ENCODE peak calls at places on chromosomes 4 and X, in seven cellular contexts. Y is B cell, H is uterus, E is HFF-Myc, C is WTC11, V is tibial artery, A is tibial nerve. U is an unnamed sample.

GRCh38 chrX:30748337-30748960 is 95.2 kb downstream of the GK start:
- DNase-seq in Y (no peak), H (no peak), C (no peak), E (no peak), V (no peak), A (no peak), U (no peak)

GRCh38 chr4:113540859-113541258 is 220.7 kb downstream of the CAMK2D start:
- DNase-seq in C (no peak), V (no peak), Y (no peak), A (no peak), H (no peak), E (no peak), U (no peak)

GRCh38 chr4:140152760-140153418 is 1.1 kb downstream of the MAML3 start:
- DNase-seq in C (peak), V (peak), A (peak), Y (peak), E (no peak), H (peak), U (peak)

GRCh38 chrX:43510194-43510593 is 145.9 kb upstream of the MAOA start:
- DNase-seq in A (no peak), Y (no peak), C (no peak), H (no peak), E (no peak), V (no peak), U (no peak)

GRCh38 chrX:38150993-38151392 is 69.7 kb downstream of the SRPX start:
- DNase-seq in A (no peak), C (no peak), E (no peak), H (no peak), Y (no peak), V (no peak), U (no peak)

GRCh38 chr4:12296366-12296765 is 867.7 kb upstream of the HS3ST1 start:
- DNase-seq in V (no peak), A (no peak), Y (no peak), C (no peak), H (no peak), E (no peak), U (no peak)

GRCh38 chrX:32877592-32877991 is 333.8 kb downstream of the DMD start:
- DNase-seq in Y (no peak), C (no peak), H (no peak), E (no peak), V (no peak), A (no peak), U (no peak)

GRCh38 chr4:121696140-121696640 is 590 bp downstream of the ANXA5 start:
- DNase-seq in H (peak), Y (peak), V (peak), A (peak), E (no peak), C (peak), U (no peak)

GRCh38 chr4:3286335-3287175 is 6.3 kb upstream of the RGS12 start:
- DNase-seq in E (no peak), A (no peak), V (peak), H (no peak), Y (peak), C (peak), U (no peak)

GRCh38 chr4:119679251-119679650 is 50.6 kb upstream of the PDE5A start:
- DNase-seq in H (no peak), Y (no peak), E (no peak), A (no peak), C (no peak), V (no peak), U (no peak)

GRCh38 chr4:140061194-140061593 is 92.8 kb downstream of the MAML3 start:
- DNase-seq in E (no peak), A (no peak), H (no peak), Y (no peak), V (no peak), C (no peak), U (no peak)

GRCh38 chr4:144582975-144583374 is 63.0 kb upstream of the HHIP start:
- DNase-seq in C (no peak), H (no peak), A (no peak), E (no peak), V (no peak), Y (no peak), U (no peak)

GRCh38 chr4:25377572-25377882 is 464 bp downstream of the ANAPC4 start:
- DNase-seq in E (no peak), C (no peak), H (no peak), Y (no peak), V (no peak), A (no peak), U (no peak)

GRCh38 chrX:46791927-46792825 is 33.3 kb upstream of the SLC9A7 start:
- DNase-seq in V (no peak), Y (peak), E (peak), H (no peak), A (peak), C (peak), U (no peak)

GRCh38 chr4:653831-654525 is 20.1 kb downstream of the ATP5ME start:
- DNase-seq in A (no peak), V (no peak), H (no peak), Y (no peak), C (no peak), E (no peak), U (no peak)

GRCh38 chr4:182215171-182215570 is 28.0 kb upstream of the TENM3 start:
- DNase-seq in H (no peak), Y (no peak), C (no peak), E (no peak), V (no peak), A (no peak), U (no peak)

GRCh38 chr4:56513517-56513916 is 7.9 kb downstream of the ARL9 start:
- DNase-seq in V (no peak), H (no peak), C (no peak), E (no peak), Y (no peak), A (no peak), U (no peak)

GRCh38 chr4:2785613-2786012 is 7.3 kb upstream of the SH3BP2 start:
- DNase-seq in V (peak), A (no peak), C (no peak), Y (peak), H (no peak), E (no peak), U (no peak)

GRCh38 chrX:72715546-72715945 is 1.4 kb upstream of the PHKA1 start:
- DNase-seq in V (no peak), Y (no peak), C (no peak), A (no peak), E (no peak), H (no peak), U (no peak)

GRCh38 chrX:67692246-67692645 is 148.4 kb downstream of the AR start:
- DNase-seq in V (no peak), Y (no peak), C (no peak), E (peak), H (no peak), A (no peak), U (no peak)

GRCh38 chrX:138847930-138848329 is 136.4 kb upstream of the FGF13 start:
- DNase-seq in Y (no peak), C (no peak), H (no peak), V (no peak), E (no peak), A (peak), U (no peak)

GRCh38 chrX:47936224-47936939 is 67.4 kb downstream of the ZNF182 start:
- DNase-seq in C (peak), A (no peak), E (no peak), Y (peak), V (no peak), H (no peak), U (no peak)

GRCh38 chrX:107773906-107774435 is 1.6 kb downstream of the TSC22D3 start:
- DNase-seq in Y (no peak), C (no peak), A (no peak), E (no peak), V (no peak), H (no peak), U (no peak)

GRCh38 chrX:107777536-107777832 is at the start of gene NCBP2L:
- DNase-seq in C (no peak), V (no peak), A (no peak), Y (peak), E (no peak), H (no peak), U (no peak)

GRCh38 chrX:107775000-107775733 is 420 bp downstream of the TSC22D3 start:
- DNase-seq in H (no peak), A (no peak), E (no peak), Y (no peak), V (no peak), C (no peak), U (no peak)

GRCh38 chrX:107775734-107776511 is at the start of gene TSC22D3:
- DNase-seq in H (peak), Y (peak), A (peak), C (peak), E (no peak), V (peak), U (peak)

DNA sequence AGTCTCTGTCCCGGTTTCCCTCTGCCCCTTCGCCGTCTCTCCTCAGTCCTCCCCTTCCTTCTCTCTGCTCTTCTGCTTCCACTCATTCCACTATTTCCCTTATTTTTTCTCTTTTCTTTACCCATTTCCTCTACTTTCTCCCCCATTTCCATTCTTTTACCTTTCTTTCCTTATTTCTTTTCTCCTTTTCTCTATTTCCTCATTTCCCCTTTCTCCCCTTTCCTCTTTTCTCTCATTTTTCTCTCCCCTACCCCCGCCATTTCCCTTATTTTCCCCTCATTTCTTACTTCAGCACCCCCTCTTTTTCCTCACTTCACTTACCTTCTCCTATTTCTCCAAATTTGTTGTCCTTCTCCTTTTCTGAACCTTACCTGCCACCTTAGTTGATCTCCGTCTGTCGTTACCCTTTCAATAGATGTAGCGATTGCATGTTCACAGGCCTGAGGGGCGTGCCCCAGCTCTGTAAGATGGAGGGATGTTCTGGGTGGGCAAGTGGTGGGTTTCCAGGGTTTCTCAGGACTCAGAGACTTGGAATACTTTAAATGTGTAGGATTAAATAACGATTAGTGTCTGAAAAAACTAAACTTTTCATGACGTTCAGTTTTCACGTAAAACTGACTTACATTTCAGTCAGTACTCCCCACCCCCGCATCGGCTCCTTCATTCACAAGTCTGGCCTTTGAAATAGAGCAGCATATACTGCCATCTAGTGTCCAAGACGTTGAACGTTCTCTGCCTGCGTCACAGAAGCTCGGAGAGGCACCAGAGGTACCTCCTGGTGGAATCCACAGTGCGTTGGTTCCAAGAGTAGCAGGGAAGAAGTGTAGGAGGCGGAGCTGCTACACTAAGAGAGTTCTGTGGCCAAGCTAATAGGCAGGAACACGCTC is 641 bp upstream of the NCBP2L start:
- DNase-seq in C (peak), Y (peak), E (peak), A (peak), V (peak), H (peak), U (peak)
- TF ChIP-seq CTCF in C (peak), Y (peak), E (peak), A (peak), V (peak), H (peak), U (peak)

GRCh38 chr4:103424853-103425252 is 226.7 kb upstream of the CENPE start:
- DNase-seq in E (no peak), H (no peak), C (no peak), A (no peak), V (no peak), Y (no peak), U (no peak)
- TF ChIP-seq CTCF in E (no peak), H (no peak), C (no peak), A (no peak), V (no peak), Y (no peak), U (no peak)

GRCh38 chr4:107034091-107034698 is 1.9 kb downstream of the DKK2 start:
- DNase-seq in A (peak), C (peak), H (peak), V (peak), E (no peak), Y (no peak), U (peak)
- TF ChIP-seq CTCF in A (no peak), C (no peak), H (no peak), V (no peak), E (peak), Y (no peak), U (peak)

GRCh38 chr4:94826206-94826605 is 68.5 kb downstream of the BMPR1B start:
- DNase-seq in E (no peak), H (no peak), Y (no peak), C (no peak), V (no peak), A (no peak), U (no peak)
- TF ChIP-seq CTCF in E (no peak), H (no peak), Y (no peak), C (no peak), V (no peak), A (no peak), U (no peak)

DNA sequence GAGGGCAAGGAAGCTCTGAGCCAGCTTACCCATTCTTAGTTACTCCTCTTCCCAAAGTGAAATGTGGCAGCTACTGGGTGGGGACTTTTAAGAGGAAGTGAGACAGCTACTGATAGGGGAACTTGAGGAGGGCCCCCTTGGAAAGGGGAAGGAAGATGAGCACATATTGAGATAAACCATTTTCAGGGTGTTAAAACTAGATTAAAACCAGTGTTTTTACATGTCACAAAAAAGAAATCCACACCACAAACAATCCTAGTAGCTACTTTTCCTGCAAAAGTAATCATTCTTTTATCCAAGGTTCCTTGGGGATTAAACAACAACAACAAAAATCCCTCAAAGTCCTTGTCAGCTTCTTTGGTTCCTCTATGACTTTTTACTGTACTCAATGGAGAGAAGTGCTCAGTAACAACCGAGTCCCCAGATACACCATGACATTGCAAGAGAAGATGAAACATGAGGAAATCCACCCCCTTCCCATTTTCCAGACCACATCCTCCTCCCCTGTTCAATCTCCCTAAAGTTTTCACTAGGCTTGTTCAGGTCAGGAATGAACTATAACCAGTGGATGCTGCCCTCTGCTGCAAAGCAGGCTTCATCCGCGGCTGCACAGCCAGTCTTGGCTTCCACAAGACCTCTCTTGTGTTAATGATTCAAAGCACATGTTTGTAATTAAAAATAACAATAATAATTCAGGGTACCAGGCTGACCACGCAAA is 113.5 kb upstream of the TMEM164 start:
- DNase-seq in A (no peak), V (no peak), H (no peak), C (no peak), E (no peak), Y (peak), U (peak)
- TF ChIP-seq CTCF in A (no peak), V (no peak), H (no peak), C (no peak), E (no peak), Y (no peak), U (peak)

DNA sequence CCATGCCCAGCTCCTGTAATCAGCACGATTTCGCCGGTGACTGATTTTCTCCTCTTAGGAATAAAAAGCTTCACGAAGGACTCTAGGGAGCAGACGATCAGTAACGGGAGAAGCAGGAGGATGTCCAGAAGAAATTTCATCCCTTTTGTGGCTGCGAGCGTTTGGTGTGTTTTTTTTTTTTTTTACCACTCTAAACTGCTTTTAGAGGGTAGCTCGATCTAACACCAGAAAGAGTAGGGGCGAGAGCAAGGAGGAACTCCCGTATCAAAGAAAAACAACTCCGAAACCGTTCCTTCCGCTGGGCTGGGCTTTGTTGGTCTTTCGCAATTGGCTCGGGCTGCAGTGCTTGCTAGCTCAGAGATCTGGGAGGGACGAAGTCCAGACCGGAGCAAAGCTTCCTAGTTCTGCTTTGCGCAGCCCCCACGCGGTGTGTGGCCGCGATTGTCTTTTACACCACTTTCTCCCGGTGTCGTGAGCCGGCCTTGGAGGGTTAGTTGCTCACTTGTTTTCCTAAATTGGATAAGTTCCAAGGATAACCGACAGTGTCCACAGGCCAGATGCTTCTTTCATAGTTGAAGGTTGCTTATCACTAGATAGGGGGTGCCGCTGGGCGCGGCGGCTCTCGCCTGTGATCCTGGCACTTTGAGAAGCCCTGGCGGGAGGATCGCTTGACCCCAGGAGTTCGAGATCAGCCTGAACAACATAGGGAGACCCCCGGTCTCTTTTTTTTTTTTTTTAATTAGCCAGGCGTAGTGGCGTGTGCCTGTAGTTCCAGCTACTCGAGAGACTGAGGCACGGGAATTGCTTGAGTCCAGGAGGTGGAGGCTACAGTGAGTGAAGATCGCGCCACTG is at the start of gene HSD17B11:
- DNase-seq in C (peak), A (peak), V (peak), E (peak), Y (peak), H (peak), U (peak)
- TF ChIP-seq CTCF in C (no peak), A (peak), V (no peak), E (peak), Y (no peak), H (peak), U (peak)

DNA sequence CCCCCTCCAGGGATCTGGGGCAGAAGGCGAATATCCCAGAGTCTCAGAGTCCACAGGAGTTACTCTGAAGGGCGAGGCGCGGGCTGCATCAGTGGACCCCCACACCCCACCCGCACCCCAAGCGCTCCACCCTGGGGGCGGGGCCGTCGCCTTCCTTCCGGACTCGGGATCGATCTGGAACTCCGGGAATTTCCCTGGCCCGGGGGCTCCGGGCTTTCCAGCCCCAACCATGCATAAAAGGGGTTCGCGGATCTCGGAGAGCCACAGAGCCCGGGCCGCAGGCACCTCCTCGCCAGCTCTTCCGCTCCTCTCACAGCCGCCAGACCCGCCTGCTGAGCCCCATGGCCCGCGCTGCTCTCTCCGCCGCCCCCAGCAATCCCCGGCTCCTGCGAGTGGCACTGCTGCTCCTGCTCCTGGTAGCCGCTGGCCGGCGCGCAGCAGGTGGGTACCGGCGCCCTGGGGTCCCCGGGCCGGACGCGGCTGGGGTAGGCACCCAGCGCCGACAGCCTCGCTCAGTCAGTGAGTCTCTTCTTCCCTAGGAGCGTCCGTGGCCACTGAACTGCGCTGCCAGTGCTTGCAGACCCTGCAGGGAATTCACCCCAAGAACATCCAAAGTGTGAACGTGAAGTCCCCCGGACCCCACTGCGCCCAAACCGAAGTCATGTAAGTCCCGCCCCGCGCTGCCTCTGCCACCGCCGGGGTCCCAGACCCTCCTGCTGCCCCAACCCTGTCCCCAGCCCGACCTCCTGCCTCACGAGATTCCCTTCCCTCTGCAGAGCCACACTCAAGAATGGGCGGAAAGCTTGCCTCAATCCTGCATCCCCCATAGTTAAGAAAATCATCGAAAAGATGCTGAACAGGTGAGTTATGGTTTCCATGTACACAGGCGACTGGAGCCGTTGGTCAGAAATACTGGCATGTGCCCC is at the start of gene CXCL1:
- DNase-seq in C (peak), E (no peak), Y (no peak), V (peak), H (no peak), A (no peak), U (peak)
- TF ChIP-seq CTCF in C (no peak), E (no peak), Y (no peak), V (no peak), H (no peak), A (no peak), U (no peak)

DNA sequence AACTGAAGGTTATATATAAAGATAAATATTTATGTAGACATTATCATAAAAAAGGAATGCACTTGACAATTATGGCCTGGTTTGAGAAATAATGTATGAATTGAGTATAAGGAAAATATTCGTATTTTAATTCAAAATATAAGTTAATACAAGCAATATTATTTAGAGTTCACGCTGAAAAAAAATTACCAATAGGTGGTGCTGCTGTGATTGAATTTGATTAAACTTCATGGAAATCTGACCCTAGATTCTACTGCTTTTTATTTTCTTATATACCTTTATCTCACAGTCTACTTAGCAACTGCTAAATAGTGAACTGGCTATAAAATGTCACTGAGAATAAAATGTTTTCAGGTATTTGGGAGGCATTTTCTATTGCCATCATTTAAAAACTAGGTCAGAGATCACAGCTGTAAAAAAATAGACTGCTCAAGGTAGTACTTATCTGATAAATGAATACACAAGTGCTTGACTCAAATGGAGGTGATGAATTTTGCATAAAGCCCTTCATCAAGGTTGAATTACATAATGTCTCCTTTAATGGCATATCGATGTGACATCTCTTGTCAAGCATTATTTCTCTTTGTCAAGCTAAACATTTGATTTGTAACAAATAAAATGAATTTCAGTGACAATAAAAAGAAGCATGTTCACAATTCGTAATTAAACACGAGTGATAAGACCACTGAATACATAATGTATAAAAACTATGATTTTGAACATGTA is 1638.8 kb upstream of the PCDH7 start:
- DNase-seq in V (no peak), A (no peak), H (no peak), E (no peak), Y (no peak), C (no peak), U (no peak)
- TF ChIP-seq CTCF in V (no peak), A (no peak), H (peak), E (no peak), Y (no peak), C (no peak), U (peak)

GRCh38 chr4:128819082-128819742 is 9.7 kb downstream of the JADE1 start:
- DNase-seq in H (no peak), C (no peak), V (no peak), Y (no peak), A (no peak), E (no peak), U (no peak)
- TF ChIP-seq CTCF in H (no peak), C (no peak), V (no peak), Y (no peak), A (no peak), E (no peak), U (no peak)